ENCODE peak calls at places on chromosomes 5 and 9, in four cellular contexts. C, X, O and I are unnamed samples.

GRCh38 chr5:56530031-56530430 is 285.3 kb upstream of the MAP3K1 start:
- DNase-seq in C (no peak), X (no peak), O (no peak), I (no peak)

GRCh38 chr9:101114317-101114716 is 85.8 kb downstream of the PLPPR1 start:
- DNase-seq in C (no peak), X (no peak), O (no peak), I (no peak)

GRCh38 chr5:35819656-35820055 is 37.0 kb upstream of the IL7R start:
- DNase-seq in C (no peak), X (no peak), O (no peak), I (no peak)

GRCh38 chr9:122219856-122220672 is 8.7 kb downstream of the LHX6 start:
- DNase-seq in C (peak), X (no peak), O (no peak), I (no peak)

GRCh38 chr5:35665066-35665465 is 47.4 kb downstream of the SPEF2 start:
- DNase-seq in C (no peak), X (no peak), O (no peak), I (no peak)

GRCh38 chr5:1894243-1894642 is 11.5 kb upstream of the IRX4 start:
- DNase-seq in C (no peak), X (peak), O (no peak), I (no peak)

GRCh38 chr9:98365227-98365669 is 109.8 kb upstream of the TBC1D2 start:
- DNase-seq in C (peak), X (no peak), O (peak), I (no peak)

GRCh38 chr9:111599092-111599947 is at the start of gene PTGR1:
- DNase-seq in C (peak), X (peak), O (peak), I (peak)

GRCh38 chr9:20340161-20340861 is 282.0 kb downstream of the MLLT3 start:
- DNase-seq in C (no peak), X (no peak), O (no peak), I (peak)

GRCh38 chr9:70120834-70121510 is 77.3 kb downstream of the MAMDC2 start:
- DNase-seq in C (peak), X (no peak), O (no peak), I (peak)

GRCh38 chr5:93249651-93250289 is 331.2 kb downstream of the NR2F1-AS1 start:
- DNase-seq in C (peak), X (no peak), O (no peak), I (peak)

GRCh38 chr9:133761641-133762248 is 23.6 kb upstream of the SARDH start:
- DNase-seq in C (no peak), X (peak), O (no peak), I (no peak)

GRCh38 chr5:141882594-141883183 is 4.5 kb upstream of the PCDH1 start:
- DNase-seq in C (no peak), X (no peak), O (no peak), I (no peak)

GRCh38 chr5:95748133-95748532 is 17.0 kb downstream of the RHOBTB3 start:
- DNase-seq in C (no peak), X (no peak), O (no peak), I (no peak)

GRCh38 chr5:96963267-96963666 is 27.4 kb downstream of the LNPEP start:
- DNase-seq in C (peak), X (no peak), O (no peak), I (peak)

GRCh38 chr5:53481887-53482716 is 1.7 kb downstream of the FST start:
- DNase-seq in C (peak), X (peak), O (peak), I (peak)

GRCh38 chr9:35820076-35820475 is 5.2 kb upstream of the HINT2 start:
- DNase-seq in C (peak), X (no peak), O (no peak), I (peak)

GRCh38 chr9:90343360-90343759 is 299.3 kb downstream of the DIRAS2 start:
- DNase-seq in C (peak), X (no peak), O (peak), I (peak)

GRCh38 chr9:97855486-97855875 is 2.5 kb downstream of the FOXE1 start:
- DNase-seq in C (no peak), X (no peak), O (no peak), I (no peak)

GRCh38 chr5:126492939-126493338 is 69.7 kb downstream of the GRAMD2B start:
- DNase-seq in C (no peak), X (no peak), O (peak), I (no peak)

GRCh38 chr9:81565609-81566008 is 123.7 kb downstream of the TLE1 start:
- DNase-seq in C (no peak), X (no peak), O (no peak), I (no peak)

GRCh38 chr5:81359108-81359507 is 34.8 kb downstream of the ACOT12 start:
- DNase-seq in C (no peak), X (no peak), O (no peak), I (no peak)

GRCh38 chr9:15707000-15707399 is 154.2 kb downstream of the CCDC171 start:
- DNase-seq in C (no peak), X (no peak), O (no peak), I (no peak)

GRCh38 chr5:140633081-140633471 is at the start of gene CD14:
- DNase-seq in C (peak), X (peak), O (peak), I (peak)

GRCh38 chr5:55903121-55903701 is 52.1 kb downstream of the IL31RA start:
- DNase-seq in C (peak), X (no peak), O (no peak), I (peak)

GRCh38 chr5:68435611-68436010 is 220.1 kb downstream of the PIK3R1 start:
- DNase-seq in C (no peak), X (peak), O (no peak), I (no peak)

GRCh38 chr5:137580030-137580429 is 80.9 kb upstream of the SPOCK1 start:
- DNase-seq in C (no peak), X (no peak), O (no peak), I (no peak)

GRCh38 chr9:121884057-121884512 is 209.0 kb downstream of the TTLL11 start:
- DNase-seq in C (no peak), X (no peak), O (no peak), I (peak)

GRCh38 chr5:7742241-7742656 is 108.7 kb downstream of the CFAP90 start:
- DNase-seq in C (no peak), X (no peak), O (no peak), I (peak)

GRCh38 chr9:121744002-121744686 is 92.7 kb downstream of the DAB2IP start:
- DNase-seq in C (peak), X (peak), O (peak), I (peak)

GRCh38 chr9:4315582-4316215 is 15.8 kb upstream of the GLIS3 start:
- DNase-seq in C (peak), X (peak), O (peak), I (peak)

GRCh38 chr5:109946610-109947009 is 256.9 kb downstream of the MAN2A1 start:
- DNase-seq in C (no peak), X (no peak), O (no peak), I (no peak)

GRCh38 chr9:127447416-127448111 is 3.6 kb downstream of the RPL12 start:
- DNase-seq in C (peak), X (no peak), O (no peak), I (peak)

GRCh38 chr5:149895416-149896345 is 48.9 kb downstream of the PDE6A start:
- DNase-seq in C (no peak), X (no peak), O (no peak), I (peak)

GRCh38 chr9:26341545-26341944 is 551.1 kb downstream of the CAAP1 start:
- DNase-seq in C (no peak), X (no peak), O (no peak), I (no peak)

DNA sequence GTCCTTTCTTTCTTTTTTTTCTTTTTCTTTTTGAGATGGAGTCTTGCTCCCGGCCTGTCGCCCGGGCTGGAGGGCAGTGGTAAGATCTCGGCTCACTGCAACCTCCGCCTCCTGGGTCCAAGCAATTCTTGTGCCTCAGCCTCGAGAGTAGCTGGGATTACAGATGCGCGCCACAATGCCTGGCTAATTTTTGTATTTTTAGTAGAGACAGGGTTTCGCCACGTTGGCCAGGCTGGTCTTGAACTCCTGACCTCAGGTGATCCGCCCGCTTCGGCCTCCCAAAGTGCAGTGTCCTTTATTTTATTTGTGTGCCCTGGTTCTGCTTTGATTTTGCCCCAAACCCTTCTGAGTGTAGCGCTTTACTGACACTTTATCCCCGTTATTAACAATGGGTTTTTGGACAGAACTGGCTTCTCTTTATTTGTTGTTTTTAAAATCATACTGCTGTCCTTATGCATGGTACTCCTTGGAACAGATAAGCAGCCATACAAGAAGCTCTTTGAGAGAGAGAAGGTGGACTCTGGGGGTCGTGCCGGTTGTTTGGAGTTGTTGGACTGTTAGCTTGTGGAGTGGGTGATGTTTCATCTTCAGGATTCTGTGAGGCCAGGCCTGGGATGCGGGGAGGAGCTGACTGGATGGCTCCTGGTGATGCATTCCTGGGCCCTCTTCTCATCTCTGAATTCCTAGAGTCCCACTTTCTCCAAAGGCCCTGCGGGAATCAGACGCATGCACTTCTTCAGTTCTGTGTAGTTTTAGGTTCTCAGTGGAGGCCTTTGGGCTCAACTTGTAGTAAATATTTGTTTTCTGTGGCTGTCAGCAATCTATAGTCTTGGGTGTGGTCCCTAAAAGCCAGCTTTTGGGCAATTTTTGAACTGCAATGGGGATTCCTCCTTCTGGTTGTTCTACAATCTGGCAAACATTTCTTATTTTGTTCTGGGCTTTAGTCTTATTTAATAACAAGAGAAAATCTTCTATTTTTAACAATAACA is 47.8 kb downstream of the PTTG1 start:
- DNase-seq in C (no peak), X (no peak), O (no peak), I (no peak)
- H3K4me3 ChIP-seq in C (no peak), X (no peak), O (no peak), I (peak)

GRCh38 chr9:109278216-109278615 is 42.6 kb downstream of the EPB41L4B start:
- DNase-seq in C (no peak), X (no peak), O (no peak), I (no peak)
- H3K4me3 ChIP-seq in C (no peak), X (no peak), O (no peak), I (no peak)

GRCh38 chr9:131722260-131722659 is 17.6 kb downstream of the RAPGEF1 start:
- DNase-seq in C (no peak), X (no peak), O (no peak), I (no peak)

GRCh38 chr9:131721096-131721495 is 18.8 kb downstream of the RAPGEF1 start:
- DNase-seq in C (no peak), X (peak), O (no peak), I (no peak)

GRCh38 chr9:131717719-131718460 is 22.0 kb downstream of the RAPGEF1 start:
- DNase-seq in C (no peak), X (no peak), O (no peak), I (no peak)

GRCh38 chr9:131719262-131719908 is 20.5 kb downstream of the RAPGEF1 start:
- DNase-seq in C (no peak), X (no peak), O (no peak), I (no peak)

DNA sequence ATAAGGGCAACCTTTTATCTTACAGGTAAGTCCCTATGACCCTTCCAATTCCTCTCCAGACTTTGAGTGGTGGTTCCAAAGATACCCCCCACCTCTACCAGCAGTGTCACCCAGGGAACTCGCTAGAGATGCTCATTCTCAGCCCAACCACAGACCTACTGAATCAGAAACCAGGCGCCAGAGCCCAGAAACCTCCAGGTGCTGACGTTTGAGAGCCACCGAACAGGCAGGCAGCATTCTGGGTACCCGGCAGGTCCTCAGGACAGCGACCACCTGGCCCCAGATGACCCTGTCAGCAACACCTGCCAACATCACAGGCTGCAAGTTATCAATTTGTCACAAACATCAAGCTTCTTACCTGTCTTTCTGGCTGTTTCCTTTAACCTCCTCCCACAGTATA is 19.5 kb downstream of the RAPGEF1 start:
- DNase-seq in C (no peak), X (no peak), O (no peak), I (no peak)
- H3K4me3 ChIP-seq in C (no peak), X (no peak), O (no peak), I (no peak)

GRCh38 chr9:114155967-114156294 is 594 bp downstream of the COL27A1 start:
- DNase-seq in C (no peak), X (no peak), O (peak), I (no peak)
- H3K4me3 ChIP-seq in C (peak), X (peak), O (peak), I (peak)

GRCh38 chr9:38020251-38021076 is 48.6 kb downstream of the SHB start:
- DNase-seq in C (peak), X (no peak), O (no peak), I (no peak)
- H3K4me3 ChIP-seq in C (no peak), X (no peak), O (no peak), I (no peak)